ENCODE peak calls at places on chromosomes 2 and 18, in four cellular contexts. Z, W, G and L are unnamed samples.

GRCh38 chr2:198040820-198041219 is 236.4 kb downstream of the PLCL1 start:
- DNase-seq in Z (no peak), W (no peak), G (no peak), L (no peak)

GRCh38 chr2:127637725-127638252 is 8.2 kb upstream of the GPR17 start:
- DNase-seq in Z (no peak), W (no peak), G (peak), L (peak)

GRCh38 chr2:215933141-215933540 is 80.2 kb downstream of the MREG start:
- DNase-seq in Z (no peak), W (no peak), G (no peak), L (no peak)

GRCh38 chr18:21904856-21905255 is 164.3 kb downstream of the MIB1 start:
- DNase-seq in Z (no peak), W (no peak), G (no peak), L (no peak)

GRCh38 chr18:76075777-76076176 is 419.3 kb downstream of the ZNF516 start:
- DNase-seq in Z (no peak), W (no peak), G (no peak), L (no peak)

GRCh38 chr2:98454500-98455235 is 10.0 kb downstream of the INPP4A start:
- DNase-seq in Z (no peak), W (no peak), G (no peak), L (peak)

GRCh38 chr2:128486640-128487375 is 168.1 kb upstream of the HS6ST1 start:
- DNase-seq in Z (no peak), W (no peak), G (no peak), L (no peak)

GRCh38 chr2:234355798-234356365 is 141.0 kb downstream of the ARL4C start:
- DNase-seq in Z (no peak), W (no peak), G (no peak), L (no peak)

GRCh38 chr18:812673-813404 is 797 bp upstream of the YES1 start:
- DNase-seq in Z (no peak), W (no peak), G (peak), L (peak)

GRCh38 chr2:209661286-209661685 is 110.3 kb upstream of the UNC80 start:
- DNase-seq in Z (no peak), W (peak), G (no peak), L (peak)

GRCh38 chr2:181459646-181460045 is 2.5 kb downstream of the ITGA4 start:
- DNase-seq in Z (no peak), W (no peak), G (no peak), L (no peak)

GRCh38 chr2:105121417-105121816 is 83.5 kb downstream of the MRPS9 start:
- DNase-seq in Z (no peak), W (no peak), G (no peak), L (no peak)

GRCh38 chr2:62662548-62662947 is 43.0 kb upstream of the EHBP1 start:
- DNase-seq in Z (no peak), W (no peak), G (no peak), L (no peak)

GRCh38 chr2:188345020-188345419 is 53.3 kb downstream of the GULP1 start:
- DNase-seq in Z (no peak), W (no peak), G (no peak), L (no peak)

GRCh38 chr18:62919109-62919838 is 203.9 kb downstream of the PHLPP1 start:
- DNase-seq in Z (no peak), W (no peak), G (no peak), L (no peak)

GRCh38 chr2:71306762-71307161 is 24.8 kb upstream of the ZNF638 start:
- DNase-seq in Z (no peak), W (no peak), G (peak), L (peak)

GRCh38 chr2:898319-898718 is 52.3 kb upstream of the SNTG2 start:
- DNase-seq in Z (no peak), W (peak), G (no peak), L (no peak)

GRCh38 chr2:132620115-132620514 is 49.9 kb downstream of the LYPD1 start:
- DNase-seq in Z (no peak), W (no peak), G (no peak), L (peak)

GRCh38 chr2:200575957-200576356 is 9.9 kb upstream of the AOX1 start:
- DNase-seq in Z (no peak), W (no peak), G (no peak), L (no peak)

GRCh38 chr2:23497063-23497462 is 112.1 kb downstream of the KLHL29 start:
- DNase-seq in Z (no peak), W (no peak), G (peak), L (peak)

GRCh38 chr2:27494944-27495554 is at the start of gene FNDC4:
- DNase-seq in Z (no peak), W (peak), G (no peak), L (no peak)

GRCh38 chr2:77016964-77017363 is 505.2 kb downstream of the LRRTM4 start:
- DNase-seq in Z (no peak), W (no peak), G (no peak), L (no peak)

GRCh38 chr2:38073211-38074005 is 2.5 kb downstream of the CYP1B1 start:
- DNase-seq in Z (no peak), W (no peak), G (no peak), L (no peak)

GRCh38 chr2:202693503-202693902 is 58.7 kb downstream of the FAM117B start:
- DNase-seq in Z (no peak), W (no peak), G (no peak), L (no peak)

GRCh38 chr2:135819211-135819610 is 17.8 kb downstream of the LCT start:
- DNase-seq in Z (no peak), W (peak), G (peak), L (peak)

GRCh38 chr18:11154369-11154982 is 5.1 kb upstream of the PIEZO2 start:
- DNase-seq in Z (no peak), W (no peak), G (no peak), L (peak)

GRCh38 chr18:55790296-55790695 is 202.3 kb upstream of the TCF4 start:
- DNase-seq in Z (no peak), W (no peak), G (peak), L (no peak)

GRCh38 chr2:96115631-96116423 is 544 bp downstream of the ADRA2B start:
- DNase-seq in Z (no peak), W (no peak), G (no peak), L (no peak)

GRCh38 chr18:45542043-45542442 is 73.2 kb upstream of the SLC14A2 start:
- DNase-seq in Z (no peak), W (no peak), G (no peak), L (no peak)

GRCh38 chr2:102301867-102302362 is 9.4 kb upstream of the IL1RL1 start:
- DNase-seq in Z (no peak), W (peak), G (no peak), L (no peak)

GRCh38 chr2:86238354-86238753 is 39.1 kb downstream of the MRPL35 start:
- DNase-seq in Z (peak), W (no peak), G (no peak), L (no peak)

GRCh38 chr2:101981484-101981883 is 10.3 kb upstream of the IL1R2 start:
- DNase-seq in Z (no peak), W (no peak), G (no peak), L (no peak)

GRCh38 chr2:39781697-39782096 is 2.6 kb upstream of the THUMPD2 start:
- DNase-seq in Z (no peak), W (no peak), G (no peak), L (no peak)

GRCh38 chr2:214843823-214844222 is 34.3 kb upstream of the BARD1 start:
- DNase-seq in Z (no peak), W (no peak), G (no peak), L (no peak)